ENCODE peak calls at places on chromosomes 11 and 22, in four cellular contexts. One of them, this sample, is unnamed.
A peak's percentile ranks its signal among the peaks of the same experiment; 100 is the strongest.

GRCh38 chr11:111427471-111427912 is 48.4 kb upstream of the POU2AF1 start:
- DNase-seq in activated CD4-positive, alpha-beta memory T cell treated with anti-CD3 and anti-CD28 coated beads for 36 hours: no peak
- DNase-seq in GM04504: no peak
- DNase-seq in stimulated activated CD4-positive, alpha-beta T cell treated with anti-CD3 and anti-CD28 coated beads, Interleukin-1b, Interleukin-23, amount 100 ng/mL, for 24 hours: no peak
- DNase-seq in this sample: no peak

GRCh38 chr22:37012956-37013355 is 6.3 kb downstream of the TST start:
- DNase-seq in stimulated activated CD4-positive, alpha-beta T cell treated with anti-CD3 and anti-CD28 coated beads, Interleukin-1b, Interleukin-23, amount 100 ng/mL, for 24 hours: no peak
- DNase-seq in activated CD4-positive, alpha-beta memory T cell treated with anti-CD3 and anti-CD28 coated beads for 36 hours: no peak
- DNase-seq in GM04504: no peak
- DNase-seq in this sample: no peak

GRCh38 chr11:8872017-8872416 is 39.0 kb upstream of the AKIP1 start:
- DNase-seq in stimulated activated CD4-positive, alpha-beta T cell treated with anti-CD3 and anti-CD28 coated beads, Interleukin-1b, Interleukin-23, amount 100 ng/mL, for 24 hours: no peak
- DNase-seq in GM04504: no peak
- DNase-seq in activated CD4-positive, alpha-beta memory T cell treated with anti-CD3 and anti-CD28 coated beads for 36 hours: no peak
- DNase-seq in this sample: no peak

GRCh38 chr11:66692871-66693331 is 15.2 kb upstream of the RBM4B start:
- DNase-seq in GM04504: no peak
- DNase-seq in activated CD4-positive, alpha-beta memory T cell treated with anti-CD3 and anti-CD28 coated beads for 36 hours: no peak
- DNase-seq in stimulated activated CD4-positive, alpha-beta T cell treated with anti-CD3 and anti-CD28 coated beads, Interleukin-1b, Interleukin-23, amount 100 ng/mL, for 24 hours: no peak
- DNase-seq in this sample: no peak

GRCh38 chr11:129331217-129331616 is 44.4 kb upstream of the BARX2 start:
- DNase-seq in activated CD4-positive, alpha-beta memory T cell treated with anti-CD3 and anti-CD28 coated beads for 36 hours: no peak
- DNase-seq in stimulated activated CD4-positive, alpha-beta T cell treated with anti-CD3 and anti-CD28 coated beads, Interleukin-1b, Interleukin-23, amount 100 ng/mL, for 24 hours: no peak
- DNase-seq in GM04504: no peak
- DNase-seq in this sample: no peak

GRCh38 chr11:9740202-9740881 is 76.5 kb downstream of the SWAP70 start:
- DNase-seq in GM04504: no peak
- DNase-seq in stimulated activated CD4-positive, alpha-beta T cell treated with anti-CD3 and anti-CD28 coated beads, Interleukin-1b, Interleukin-23, amount 100 ng/mL, for 24 hours: no peak
- DNase-seq in activated CD4-positive, alpha-beta memory T cell treated with anti-CD3 and anti-CD28 coated beads for 36 hours: no peak
- DNase-seq in this sample: no peak

GRCh38 chr11:111148116-111148515 is 97.4 kb upstream of the POU2AF2 start:
- DNase-seq in activated CD4-positive, alpha-beta memory T cell treated with anti-CD3 and anti-CD28 coated beads for 36 hours: no peak
- DNase-seq in GM04504: no peak
- DNase-seq in stimulated activated CD4-positive, alpha-beta T cell treated with anti-CD3 and anti-CD28 coated beads, Interleukin-1b, Interleukin-23, amount 100 ng/mL, for 24 hours: no peak
- DNase-seq in this sample: no peak

GRCh38 chr22:37185646-37186227 is 2.3 kb downstream of the C1QTNF6 start:
- DNase-seq in activated CD4-positive, alpha-beta memory T cell treated with anti-CD3 and anti-CD28 coated beads for 36 hours: no peak
- DNase-seq in stimulated activated CD4-positive, alpha-beta T cell treated with anti-CD3 and anti-CD28 coated beads, Interleukin-1b, Interleukin-23, amount 100 ng/mL, for 24 hours: no peak
- DNase-seq in GM04504: no peak
- DNase-seq in this sample: no peak

GRCh38 chr11:61969838-61970452 is 2.5 kb upstream of the FTH1 start:
- DNase-seq in activated CD4-positive, alpha-beta memory T cell treated with anti-CD3 and anti-CD28 coated beads for 36 hours: no peak
- DNase-seq in stimulated activated CD4-positive, alpha-beta T cell treated with anti-CD3 and anti-CD28 coated beads, Interleukin-1b, Interleukin-23, amount 100 ng/mL, for 24 hours: no peak
- DNase-seq in GM04504: no peak
- DNase-seq in this sample: no peak

GRCh38 chr11:6612816-6613136 is 760 bp upstream of the TAF10 start:
- DNase-seq in stimulated activated CD4-positive, alpha-beta T cell treated with anti-CD3 and anti-CD28 coated beads, Interleukin-1b, Interleukin-23, amount 100 ng/mL, for 24 hours: no peak
- DNase-seq in activated CD4-positive, alpha-beta memory T cell treated with anti-CD3 and anti-CD28 coated beads for 36 hours: no peak
- DNase-seq in GM04504: no peak
- DNase-seq in this sample: no peak

GRCh38 chr11:27471588-27472397 is 797 bp downstream of the LGR4 start:
- DNase-seq in activated CD4-positive, alpha-beta memory T cell treated with anti-CD3 and anti-CD28 coated beads for 36 hours: peak; percentile 19
- DNase-seq in stimulated activated CD4-positive, alpha-beta T cell treated with anti-CD3 and anti-CD28 coated beads, Interleukin-1b, Interleukin-23, amount 100 ng/mL, for 24 hours: no peak
- DNase-seq in GM04504: no peak
- DNase-seq in this sample: no peak

GRCh38 chr11:96817488-96817887 is 427.7 kb downstream of the JRKL start:
- DNase-seq in stimulated activated CD4-positive, alpha-beta T cell treated with anti-CD3 and anti-CD28 coated beads, Interleukin-1b, Interleukin-23, amount 100 ng/mL, for 24 hours: no peak
- DNase-seq in GM04504: no peak
- DNase-seq in activated CD4-positive, alpha-beta memory T cell treated with anti-CD3 and anti-CD28 coated beads for 36 hours: no peak
- DNase-seq in this sample: no peak

GRCh38 chr22:24550028-24550901 is 4.7 kb downstream of the GUCD1 start:
- DNase-seq in stimulated activated CD4-positive, alpha-beta T cell treated with anti-CD3 and anti-CD28 coated beads, Interleukin-1b, Interleukin-23, amount 100 ng/mL, for 24 hours: no peak
- DNase-seq in activated CD4-positive, alpha-beta memory T cell treated with anti-CD3 and anti-CD28 coated beads for 36 hours: no peak
- DNase-seq in GM04504: no peak
- DNase-seq in this sample: no peak

GRCh38 chr11:31863170-31863929 is 52.2 kb upstream of the PAX6 start:
- DNase-seq in GM04504: no peak
- DNase-seq in activated CD4-positive, alpha-beta memory T cell treated with anti-CD3 and anti-CD28 coated beads for 36 hours: no peak
- DNase-seq in stimulated activated CD4-positive, alpha-beta T cell treated with anti-CD3 and anti-CD28 coated beads, Interleukin-1b, Interleukin-23, amount 100 ng/mL, for 24 hours: no peak
- DNase-seq in this sample: no peak

GRCh38 chr11:94131363-94132115 is 2.9 kb downstream of the PANX1 start:
- DNase-seq in GM04504: no peak
- DNase-seq in activated CD4-positive, alpha-beta memory T cell treated with anti-CD3 and anti-CD28 coated beads for 36 hours: no peak
- DNase-seq in stimulated activated CD4-positive, alpha-beta T cell treated with anti-CD3 and anti-CD28 coated beads, Interleukin-1b, Interleukin-23, amount 100 ng/mL, for 24 hours: no peak
- DNase-seq in this sample: peak; percentile 53

GRCh38 chr11:87187930-87188329 is 150.2 kb downstream of the TMEM135 start:
- DNase-seq in stimulated activated CD4-positive, alpha-beta T cell treated with anti-CD3 and anti-CD28 coated beads, Interleukin-1b, Interleukin-23, amount 100 ng/mL, for 24 hours: no peak
- DNase-seq in activated CD4-positive, alpha-beta memory T cell treated with anti-CD3 and anti-CD28 coated beads for 36 hours: no peak
- DNase-seq in GM04504: no peak
- DNase-seq in this sample: no peak

GRCh38 chr11:57487920-57488319 is 27.6 kb downstream of the SLC43A1 start:
- DNase-seq in activated CD4-positive, alpha-beta memory T cell treated with anti-CD3 and anti-CD28 coated beads for 36 hours: no peak
- DNase-seq in GM04504: no peak
- DNase-seq in stimulated activated CD4-positive, alpha-beta T cell treated with anti-CD3 and anti-CD28 coated beads, Interleukin-1b, Interleukin-23, amount 100 ng/mL, for 24 hours: no peak
- DNase-seq in this sample: no peak

GRCh38 chr22:36369004-36369921 is 18.5 kb downstream of the MYH9 start:
- DNase-seq in activated CD4-positive, alpha-beta memory T cell treated with anti-CD3 and anti-CD28 coated beads for 36 hours: peak; percentile 70
- DNase-seq in stimulated activated CD4-positive, alpha-beta T cell treated with anti-CD3 and anti-CD28 coated beads, Interleukin-1b, Interleukin-23, amount 100 ng/mL, for 24 hours: no peak
- DNase-seq in GM04504: no peak
- DNase-seq in this sample: no peak

GRCh38 chr22:36253523-36254490 is 874 bp downstream of the APOL1 start:
- DNase-seq in activated CD4-positive, alpha-beta memory T cell treated with anti-CD3 and anti-CD28 coated beads for 36 hours: peak; percentile 70
- DNase-seq in stimulated activated CD4-positive, alpha-beta T cell treated with anti-CD3 and anti-CD28 coated beads, Interleukin-1b, Interleukin-23, amount 100 ng/mL, for 24 hours: no peak
- DNase-seq in GM04504: no peak
- DNase-seq in this sample: no peak

GRCh38 chr11:45001466-45002165 is 50.9 kb upstream of the TP53I11 start:
- DNase-seq in GM04504: no peak
- DNase-seq in stimulated activated CD4-positive, alpha-beta T cell treated with anti-CD3 and anti-CD28 coated beads, Interleukin-1b, Interleukin-23, amount 100 ng/mL, for 24 hours: no peak
- DNase-seq in activated CD4-positive, alpha-beta memory T cell treated with anti-CD3 and anti-CD28 coated beads for 36 hours: no peak
- DNase-seq in this sample: no peak

GRCh38 chr22:19429950-19430889 is 1.3 kb downstream of the HIRA start:
- DNase-seq in stimulated activated CD4-positive, alpha-beta T cell treated with anti-CD3 and anti-CD28 coated beads, Interleukin-1b, Interleukin-23, amount 100 ng/mL, for 24 hours: no peak
- DNase-seq in activated CD4-positive, alpha-beta memory T cell treated with anti-CD3 and anti-CD28 coated beads for 36 hours: peak; percentile 64
- DNase-seq in GM04504: no peak
- DNase-seq in this sample: no peak